ENCODE peak calls at places on chromosomes 13 and 19, in eight cellular contexts. I, A, T, N, P, M, S and Z are unnamed samples.

GRCh38 chr13:61414686-61415664 is 674 bp downstream of the PCDH20 start:
- DNase-seq in T (peak), I (peak), M (peak), N (peak), A (peak), P (peak), S (no peak), Z (no peak)

GRCh38 chr13:113777311-113778260 is 18.6 kb downstream of the TMEM255B start:
- DNase-seq in I (no peak), M (peak), P (peak), N (no peak), T (no peak), A (no peak), S (peak), Z (no peak)

GRCh38 chr19:3270908-3271307 is 46.4 kb downstream of the CELF5 start:
- DNase-seq in I (peak), P (peak), M (peak), S (peak), N (no peak), T (no peak), A (no peak), Z (no peak)

GRCh38 chr13:89554801-89555200 is 1792.7 kb upstream of the MIR17HG start:
- DNase-seq in T (no peak), N (no peak), S (no peak), M (no peak), I (peak), A (no peak), P (no peak), Z (no peak)

GRCh38 chr13:85093808-85094207 is 705.4 kb downstream of the SLITRK6 start:
- DNase-seq in I (peak), P (no peak), N (no peak), M (no peak), A (no peak), S (no peak), T (no peak), Z (no peak)

GRCh38 chr13:34161829-34162544 is 344.0 kb downstream of the RFC3 start:
- DNase-seq in M (no peak), A (no peak), T (peak), P (no peak), N (no peak), S (no peak), I (peak), Z (no peak)

GRCh38 chr13:106815545-106815944 is 247.6 kb upstream of the ARGLU1 start:
- DNase-seq in S (no peak), N (no peak), T (no peak), M (peak), P (no peak), I (no peak), A (no peak), Z (no peak)

GRCh38 chr13:83940742-83941141 is 58.5 kb upstream of the SLITRK1 start:
- DNase-seq in I (peak), N (no peak), T (no peak), S (no peak), P (no peak), A (no peak), M (no peak), Z (no peak)

GRCh38 chr13:72437458-72437857 is 290.0 kb downstream of the MZT1 start:
- DNase-seq in A (no peak), N (no peak), P (no peak), T (no peak), M (no peak), S (no peak), I (peak), Z (no peak)

GRCh38 chr13:32622827-32623226 is 36.6 kb downstream of the PDS5B start:
- DNase-seq in P (no peak), N (no peak), T (no peak), A (no peak), S (no peak), M (no peak), I (no peak), Z (no peak)

GRCh38 chr19:29872224-29872731 is 60.5 kb downstream of the CCNE1 start:
- DNase-seq in T (no peak), I (peak), S (no peak), N (no peak), M (peak), A (no peak), P (no peak), Z (peak)

GRCh38 chr13:107373551-107373950 is 805.6 kb upstream of the ARGLU1 start:
- DNase-seq in N (no peak), P (no peak), I (peak), A (no peak), S (no peak), M (peak), T (peak), Z (no peak)

GRCh38 chr13:63184693-63185092 is 1769.0 kb upstream of the PCDH20 start:
- DNase-seq in M (peak), I (peak), T (no peak), P (no peak), N (no peak), S (no peak), A (no peak), Z (no peak)

DNA sequence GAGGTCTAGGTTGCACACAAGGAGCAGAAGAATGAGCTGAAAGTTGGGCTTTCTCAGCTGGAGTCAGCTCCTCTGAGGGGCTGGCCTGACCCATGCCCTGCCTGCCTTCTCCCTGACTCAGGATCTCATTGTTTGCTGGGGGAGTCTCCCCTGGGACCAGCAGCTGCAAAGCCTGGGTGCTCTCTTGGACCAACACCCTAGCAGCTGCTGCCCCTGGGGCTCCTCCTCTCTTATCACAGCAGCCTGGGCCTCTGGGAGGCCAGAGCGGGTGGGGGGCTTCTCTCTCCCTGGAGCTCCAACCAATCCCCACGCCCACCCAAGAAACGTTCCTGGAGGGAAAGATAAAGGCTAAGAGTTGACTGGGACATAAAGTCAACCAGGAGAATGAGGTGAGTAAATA is 1.6 kb upstream of the FCGBP start:
- DNase-seq in P (no peak), T (no peak), A (no peak), N (no peak), M (no peak), I (no peak), S (no peak), Z (no peak)
- TF ChIP-seq CTCF in P (no peak), T (no peak), A (no peak), N (no peak), M (no peak), I (no peak), S (no peak), Z (no peak)

GRCh38 chr19:49127674-49128544 is 8.6 kb downstream of the PPFIA3 start:
- DNase-seq in S (peak), T (peak), N (peak), I (peak), M (peak), A (peak), P (peak), Z (peak)
- TF ChIP-seq CTCF in S (peak), T (peak), N (no peak), I (peak), M (peak), A (no peak), P (peak), Z (no peak)

DNA sequence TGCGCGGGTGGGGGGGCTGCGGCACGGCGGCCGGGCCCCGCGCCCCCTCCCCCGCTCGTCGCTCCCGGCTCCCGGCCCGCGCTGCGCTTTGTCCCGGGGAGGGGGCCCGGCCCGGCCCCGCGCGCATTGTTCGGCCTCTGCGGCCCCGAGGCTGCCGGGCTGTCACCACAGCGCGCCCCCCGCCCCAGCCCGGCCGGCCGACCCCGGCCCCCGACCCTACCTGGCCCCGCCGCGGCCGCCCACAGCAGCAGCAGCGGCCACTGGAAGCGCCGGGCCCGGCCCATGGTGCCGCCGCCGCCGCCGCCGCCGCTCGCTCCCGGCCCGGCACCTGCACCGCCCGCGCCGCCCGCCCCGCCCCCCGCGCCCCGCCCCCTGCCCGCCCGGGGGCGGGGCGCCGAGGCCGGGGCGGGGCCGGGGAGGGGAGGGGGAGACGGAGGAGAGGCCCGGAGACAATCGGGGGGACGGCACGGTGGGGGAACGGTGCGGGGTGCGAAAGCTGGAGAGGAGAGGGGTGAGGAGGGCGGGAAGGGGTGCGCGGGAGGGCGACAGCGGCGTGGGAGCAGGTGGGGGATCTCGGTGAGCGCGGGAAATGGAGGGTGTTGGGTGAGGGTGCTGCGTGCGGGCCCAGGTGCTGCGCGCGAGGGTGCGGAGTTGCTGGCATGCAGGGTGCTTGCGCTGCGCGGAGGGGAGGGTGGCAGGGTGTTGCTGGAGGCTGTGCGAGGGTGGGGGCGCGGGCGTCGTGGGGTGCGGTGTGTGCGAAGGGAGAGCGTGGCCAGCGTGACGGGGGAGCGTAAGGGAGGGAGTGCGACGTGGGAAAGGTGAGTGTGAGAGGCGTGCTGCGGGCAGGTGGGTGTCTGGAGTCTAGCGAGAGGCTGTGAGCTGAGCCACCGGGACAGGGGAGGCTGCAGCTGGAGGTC is at the start of gene CADM4:
- DNase-seq in M (peak), A (peak), N (peak), S (peak), I (no peak), P (no peak), T (no peak), Z (peak)
- TF ChIP-seq CTCF in M (no peak), A (no peak), N (no peak), S (no peak), I (no peak), P (no peak), T (no peak), Z (no peak)

DNA sequence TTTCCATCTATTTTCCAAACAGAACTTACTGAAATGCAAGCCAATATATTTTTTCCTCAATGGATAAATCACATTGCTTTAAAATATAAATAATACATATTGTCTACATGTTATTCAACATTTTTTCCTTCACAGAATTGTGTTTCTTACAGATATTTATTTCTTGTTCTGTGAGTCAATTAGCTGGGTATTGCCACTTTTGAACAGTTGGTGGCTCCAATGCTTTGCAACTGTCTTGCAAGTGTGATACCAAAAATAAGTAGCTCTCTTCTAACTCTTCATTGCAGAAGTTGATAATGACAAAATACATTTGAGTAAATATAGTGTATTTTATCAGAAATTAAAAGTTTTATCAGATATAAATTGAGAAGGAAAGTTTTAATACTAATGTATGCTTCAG is 17.1 kb upstream of the GPC5 start:
- DNase-seq in S (no peak), N (no peak), P (no peak), M (no peak), A (no peak), T (peak), I (peak), Z (no peak)
- TF ChIP-seq CTCF in S (peak), N (peak), P (peak), M (peak), A (no peak), T (no peak), I (no peak), Z (no peak)

GRCh38 chr19:40539070-40539469 is 37.6 kb upstream of the SHKBP1 start:
- DNase-seq in I (no peak), T (no peak), S (no peak), P (no peak), A (no peak), M (no peak), N (no peak), Z (no peak)
- TF ChIP-seq CTCF in I (no peak), T (no peak), S (no peak), P (no peak), A (no peak), M (peak), N (no peak), Z (no peak)

DNA sequence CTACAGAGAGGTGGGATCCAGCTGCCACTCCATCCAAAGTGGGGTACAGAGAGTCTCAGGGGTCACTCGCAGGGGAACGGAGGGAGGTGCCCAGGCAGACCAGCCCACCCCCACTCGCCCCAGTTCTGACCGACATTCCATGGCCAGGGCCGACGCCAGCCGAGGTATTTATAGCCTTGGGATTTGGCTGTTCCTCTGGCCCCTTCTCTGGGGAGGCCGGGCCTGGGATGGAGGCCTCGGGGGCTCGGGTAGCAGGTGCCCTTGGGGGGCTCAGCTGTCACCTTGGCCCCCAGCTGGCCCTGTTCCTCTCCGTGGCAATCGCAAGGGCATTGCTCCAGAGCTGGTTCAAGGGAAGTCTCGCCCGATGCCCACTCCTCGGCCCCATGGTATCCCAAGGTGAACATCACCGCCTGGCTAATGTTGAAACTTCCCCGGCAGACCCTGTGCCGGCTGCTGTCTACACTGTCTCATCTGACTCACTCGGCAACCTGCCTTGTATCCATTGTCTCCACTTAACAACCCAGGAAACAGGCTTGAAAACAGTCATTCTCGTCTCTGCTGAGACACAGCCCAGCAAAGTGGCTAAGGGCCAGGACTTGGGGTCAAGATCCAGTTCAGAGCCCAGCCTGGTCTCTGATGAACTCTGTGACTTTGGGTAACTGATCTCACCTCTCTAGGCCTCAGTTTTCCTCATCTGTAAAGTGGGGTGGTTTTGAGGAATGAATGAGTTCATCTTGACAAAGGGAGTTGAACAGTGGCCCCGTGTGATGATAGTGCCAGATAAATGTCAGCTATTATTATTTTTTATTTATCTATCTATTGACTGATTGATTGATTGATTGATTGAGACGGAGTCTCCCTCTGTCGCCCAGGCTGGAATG is 9.7 kb downstream of the PRKACA start:
- DNase-seq in S (no peak), A (no peak), I (peak), N (no peak), T (peak), M (no peak), P (no peak), Z (no peak)
- TF ChIP-seq CTCF in S (no peak), A (no peak), I (no peak), N (no peak), T (no peak), M (no peak), P (no peak), Z (no peak)

DNA sequence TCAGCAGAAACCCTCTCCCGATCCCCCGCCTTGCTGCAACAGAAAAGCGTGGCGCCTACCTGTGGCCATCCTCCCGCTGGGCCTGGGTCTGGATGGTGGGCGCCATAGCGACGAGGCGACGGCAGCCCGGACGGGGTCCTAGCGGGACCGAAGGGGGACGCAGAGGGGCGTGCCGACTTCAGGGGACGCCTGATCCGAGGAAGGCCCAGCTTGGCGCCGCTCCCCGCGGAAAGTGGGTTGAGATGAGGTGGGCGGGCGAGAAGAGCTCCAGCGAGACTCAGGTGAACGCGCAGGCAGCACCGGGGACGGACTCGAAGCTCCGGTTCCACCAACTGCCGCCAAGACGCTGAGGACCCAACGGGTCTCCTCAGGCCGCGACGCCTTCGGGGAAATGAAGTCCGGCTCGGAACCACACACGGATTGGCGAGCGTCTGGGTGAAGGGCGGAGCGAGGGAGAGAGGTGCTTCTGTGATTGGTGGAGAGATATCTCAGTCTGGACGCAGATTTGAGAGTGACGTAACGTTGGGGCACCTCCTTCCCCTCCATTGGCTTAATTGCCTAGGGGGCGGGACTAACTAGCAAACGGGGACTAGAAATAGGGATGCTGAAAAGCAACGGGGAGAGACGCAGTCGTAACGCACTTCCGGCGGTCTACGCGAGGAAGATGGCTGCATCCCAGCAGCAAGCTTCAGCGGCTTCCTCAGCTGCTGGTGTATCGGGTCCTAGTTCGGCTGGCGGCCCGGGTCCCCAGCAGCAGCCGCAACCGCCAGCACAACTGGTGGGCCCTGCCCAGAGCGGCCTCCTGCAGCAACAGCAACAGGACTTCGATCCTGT is at the start of the genes MED29 and PAF1:
- DNase-seq in P (peak), I (peak), N (peak), S (peak), M (peak), A (peak), T (peak), Z (peak)
- TF ChIP-seq CTCF in P (peak), I (peak), N (no peak), S (peak), M (peak), A (no peak), T (peak), Z (no peak)

GRCh38 chr19:6220385-6221191 is 59.2 kb downstream of the MLLT1 start:
- DNase-seq in N (no peak), I (no peak), S (no peak), M (no peak), A (no peak), T (no peak), P (no peak), Z (no peak)

GRCh38 chr19:6218497-6219146 is 61.2 kb downstream of the MLLT1 start:
- DNase-seq in I (peak), S (peak), M (peak), T (peak), P (peak), A (peak), N (peak), Z (peak)

GRCh38 chr19:6217752-6218403 is 61.9 kb downstream of the MLLT1 start:
- DNase-seq in S (no peak), A (peak), M (no peak), T (no peak), N (no peak), P (no peak), I (no peak), Z (no peak)

GRCh38 chr19:6219592-6220290 is 60.0 kb downstream of the MLLT1 start:
- DNase-seq in P (no peak), A (no peak), N (no peak), M (no peak), I (no peak), S (no peak), T (peak), Z (no peak)

DNA sequence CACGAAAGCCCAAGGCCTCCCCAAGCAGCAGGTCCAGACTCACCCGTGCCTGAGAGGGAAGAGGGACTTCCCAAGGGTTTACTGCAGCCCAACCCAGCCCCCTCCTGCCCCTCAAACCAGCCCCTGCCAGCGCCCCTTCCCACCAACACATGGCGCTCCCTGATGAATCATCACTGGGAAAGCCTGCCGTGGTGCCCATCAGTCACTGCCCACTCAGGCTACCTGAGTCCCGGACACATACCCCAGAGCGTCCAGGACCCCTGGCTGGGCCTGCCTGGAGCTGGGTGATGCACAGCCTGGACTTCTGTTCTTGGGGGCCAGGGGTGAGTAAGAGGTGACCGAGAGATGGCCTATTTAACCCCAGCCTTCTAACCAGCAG is 60.6 kb downstream of the MLLT1 start:
- DNase-seq in I (no peak), A (no peak), S (no peak), T (peak), N (no peak), M (no peak), P (no peak), Z (no peak)
- TF ChIP-seq CTCF in I (no peak), A (no peak), S (no peak), T (no peak), N (no peak), M (no peak), P (no peak), Z (no peak)

DNA sequence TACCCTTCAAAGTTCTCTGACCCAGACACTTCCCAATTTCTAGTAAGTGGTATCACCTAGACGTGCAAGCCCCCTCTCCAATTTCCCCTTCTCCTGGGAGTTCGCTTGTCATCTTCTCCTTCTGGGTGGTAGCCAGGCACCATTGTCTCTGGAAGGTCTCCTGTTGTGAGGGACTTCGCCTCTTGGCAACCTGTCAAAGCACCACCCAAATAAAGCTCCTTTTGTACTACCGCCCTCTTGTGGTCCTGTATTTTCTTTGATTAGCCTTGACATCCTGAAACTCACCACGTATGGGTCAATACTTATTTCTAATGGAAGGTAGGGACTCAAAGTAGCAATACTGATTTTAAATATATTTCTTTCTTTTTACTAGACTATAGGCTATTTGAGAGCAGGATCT is 8.2 kb downstream of the GPC5 start:
- DNase-seq in M (peak), I (peak), S (peak), N (peak), T (peak), A (no peak), P (peak), Z (peak)
- TF ChIP-seq CTCF in M (peak), I (peak), S (peak), N (peak), T (peak), A (no peak), P (peak), Z (peak)